ENCODE peak calls at places on chromosomes 11 and 22, in five cellular contexts. One of them, this sample, is unnamed.

GRCh38 chr11:5369793-5370192 is 13.8 kb upstream of the OR51M1 start:
- DNase-seq in NB4: peak; percentile 16
- DNase-seq in IMR-90: peak; percentile 90
- DNase-seq in A549: peak; percentile 11
- DNase-seq in uterus: no peak
- DNase-seq in this sample: no peak

GRCh38 chr11:127567237-127567932 is 566.8 kb upstream of the KIRREL3 start:
- DNase-seq in uterus: no peak
- DNase-seq in IMR-90: no peak
- DNase-seq in A549: no peak
- DNase-seq in NB4: no peak
- DNase-seq in this sample: no peak

GRCh38 chr11:75562048-75562835 is at the start of gene SERPINH1:
- DNase-seq in NB4: peak; percentile 91
- DNase-seq in IMR-90: peak; percentile 84
- DNase-seq in uterus: peak; percentile 94
- DNase-seq in A549: peak; percentile 89
- DNase-seq in this sample: peak; percentile 69

GRCh38 chr22:39318507-39319283 is 728 bp downstream of the RPL3 start:
- DNase-seq in uterus: no peak
- DNase-seq in IMR-90: no peak
- DNase-seq in NB4: no peak
- DNase-seq in A549: no peak
- DNase-seq in this sample: peak; percentile 49

GRCh38 chr22:28822930-28823481 is 22.6 kb upstream of the XBP1 start:
- DNase-seq in NB4: no peak
- DNase-seq in uterus: no peak
- DNase-seq in A549: no peak
- DNase-seq in IMR-90: no peak
- DNase-seq in this sample: no peak

GRCh38 chr11:100961633-100962032 is 168.0 kb downstream of the PGR start:
- DNase-seq in NB4: no peak
- DNase-seq in uterus: no peak
- DNase-seq in IMR-90: peak; percentile 11
- DNase-seq in A549: no peak
- DNase-seq in this sample: no peak

GRCh38 chr11:17550455-17551346 is 3.6 kb downstream of the OTOG start:
- DNase-seq in A549: no peak
- DNase-seq in uterus: no peak
- DNase-seq in NB4: peak; percentile 54
- DNase-seq in IMR-90: no peak
- DNase-seq in this sample: peak; percentile 22

GRCh38 chr22:41526802-41527799 is 17.2 kb downstream of the POLR3H start:
- DNase-seq in NB4: peak; percentile 49
- DNase-seq in uterus: no peak
- DNase-seq in IMR-90: peak; percentile 25
- DNase-seq in A549: peak; percentile 36
- DNase-seq in this sample: peak; percentile 78

GRCh38 chr11:47950396-47950795 is 30.0 kb upstream of the PTPRJ start:
- DNase-seq in A549: no peak
- DNase-seq in uterus: no peak
- DNase-seq in IMR-90: no peak
- DNase-seq in NB4: peak; percentile 76
- DNase-seq in this sample: peak; percentile 81

GRCh38 chr11:559712-560304 is 730 bp downstream of the LMNTD2 start:
- DNase-seq in A549: no peak
- DNase-seq in IMR-90: no peak
- DNase-seq in NB4: no peak
- DNase-seq in uterus: no peak
- DNase-seq in this sample: peak; percentile 89

GRCh38 chr22:31631381-31631780 is 30.6 kb downstream of the PISD start:
- DNase-seq in uterus: no peak
- DNase-seq in NB4: no peak
- DNase-seq in A549: no peak
- DNase-seq in IMR-90: no peak
- DNase-seq in this sample: no peak

GRCh38 chr11:110891411-110891810 is 179.2 kb upstream of the ARHGAP20 start:
- DNase-seq in A549: no peak
- DNase-seq in uterus: no peak
- DNase-seq in IMR-90: peak; percentile 89
- DNase-seq in NB4: no peak
- DNase-seq in this sample: no peak

GRCh38 chr11:11137339-11137738 is 215.7 kb downstream of the CSNK2A3 start:
- DNase-seq in A549: no peak
- DNase-seq in NB4: no peak
- DNase-seq in uterus: no peak
- DNase-seq in IMR-90: no peak
- DNase-seq in this sample: no peak

GRCh38 chr22:26828311-26828710 is 170.9 kb downstream of the MIAT start:
- DNase-seq in A549: no peak
- DNase-seq in NB4: peak; percentile 9
- DNase-seq in uterus: no peak
- DNase-seq in IMR-90: no peak
- DNase-seq in this sample: no peak

GRCh38 chr11:15800121-15800800 is 556.1 kb downstream of the SOX6 start:
- DNase-seq in A549: no peak
- DNase-seq in NB4: peak; percentile 54
- DNase-seq in IMR-90: peak; percentile 86
- DNase-seq in uterus: no peak
- DNase-seq in this sample: no peak

GRCh38 chr11:69588270-69588669 is 52.7 kb upstream of the CCND1 start:
- DNase-seq in uterus: no peak
- DNase-seq in NB4: no peak
- DNase-seq in IMR-90: peak; percentile 87
- DNase-seq in A549: peak; percentile 66
- DNase-seq in this sample: no peak

GRCh38 chr11:28526406-28526751 is 418.2 kb downstream of the METTL15 start:
- DNase-seq in NB4: peak; percentile 1
- DNase-seq in IMR-90: peak; percentile 25
- DNase-seq in A549: peak; percentile 40
- DNase-seq in uterus: no peak
- DNase-seq in this sample: no peak

GRCh38 chr11:35009191-35009940 is 92.9 kb downstream of the PDHX start:
- DNase-seq in NB4: no peak
- DNase-seq in IMR-90: peak; percentile 74
- DNase-seq in A549: peak; percentile 92
- DNase-seq in uterus: peak; percentile 85
- DNase-seq in this sample: no peak

GRCh38 chr11:74297484-74297883 is 14.0 kb downstream of the P4HA3 start:
- DNase-seq in NB4: no peak
- DNase-seq in uterus: no peak
- DNase-seq in A549: no peak
- DNase-seq in IMR-90: no peak
- DNase-seq in this sample: no peak

GRCh38 chr11:10076458-10077141 is 217.4 kb downstream of the SBF2 start:
- DNase-seq in NB4: peak; percentile 63
- DNase-seq in uterus: no peak
- DNase-seq in IMR-90: peak; percentile 63
- DNase-seq in A549: peak; percentile 48
- DNase-seq in this sample: peak; percentile 32

GRCh38 chr11:11215944-11216343 is 137.1 kb downstream of the CSNK2A3 start:
- DNase-seq in uterus: no peak
- DNase-seq in IMR-90: no peak
- DNase-seq in A549: no peak
- DNase-seq in NB4: no peak
- DNase-seq in this sample: no peak

GRCh38 chr11:76443254-76443935 is 1.4 kb upstream of the EMSY start:
- DNase-seq in uterus: no peak
- DNase-seq in NB4: peak; percentile 32
- DNase-seq in A549: no peak
- DNase-seq in IMR-90: no peak
- DNase-seq in this sample: no peak

GRCh38 chr11:36431429-36432092 is 78.5 kb downstream of the TRAF6 start:
- DNase-seq in IMR-90: peak; percentile 98
- DNase-seq in NB4: peak; percentile 62
- DNase-seq in uterus: peak; percentile 87
- DNase-seq in A549: peak; percentile 86
- DNase-seq in this sample: peak; percentile 87

GRCh38 chr11:65415499-65416340 is 6.9 kb upstream of the NEAT1 start:
- DNase-seq in A549: no peak
- DNase-seq in IMR-90: no peak
- DNase-seq in NB4: no peak
- DNase-seq in uterus: peak; percentile 25
- DNase-seq in this sample: no peak
- TF ChIP-seq CTCF in A549: no peak
- TF ChIP-seq CTCF in IMR-90: no peak
- TF ChIP-seq CTCF in NB4: no peak
- TF ChIP-seq CTCF in uterus: no peak
- TF ChIP-seq CTCF in this sample: no peak

GRCh38 chr22:37218771-37219411 is 6.6 kb upstream of the SSTR3 start:
- DNase-seq in A549: no peak
- DNase-seq in uterus: no peak
- DNase-seq in IMR-90: no peak
- DNase-seq in NB4: no peak
- DNase-seq in this sample: peak; percentile 86
- TF ChIP-seq POLR2A in A549: no peak
- TF ChIP-seq POLR2A in uterus: no peak
- TF ChIP-seq POLR2A in IMR-90: no peak
- TF ChIP-seq POLR2A in NB4: no peak
- TF ChIP-seq POLR2A in this sample: no peak

GRCh38 chr11:46916251-46916650 is 2.1 kb downstream of the LRP4 start:
- DNase-seq in A549: no peak
- DNase-seq in IMR-90: no peak
- DNase-seq in NB4: no peak
- DNase-seq in uterus: no peak
- DNase-seq in this sample: no peak
- H3K4me3 ChIP-seq in A549: peak overlapping the region; percentile 55
- H3K4me3 ChIP-seq in IMR-90: peak overlapping the region; percentile 59
- H3K4me3 ChIP-seq in NB4: peak overlapping the region; percentile 39
- H3K4me3 ChIP-seq in uterus: peak overlapping the region; percentile 92
- H3K4me3 ChIP-seq in this sample: no peak overlapping the region

GRCh38 chr11:29734287-29734686 is 282.5 kb downstream of the KCNA4 start:
- DNase-seq in uterus: no peak
- DNase-seq in NB4: no peak
- DNase-seq in IMR-90: no peak
- DNase-seq in A549: no peak
- DNase-seq in this sample: no peak
- TF ChIP-seq CTCF in uterus: no peak
- TF ChIP-seq CTCF in NB4: no peak
- TF ChIP-seq CTCF in IMR-90: no peak
- TF ChIP-seq CTCF in A549: no peak
- TF ChIP-seq CTCF in this sample: no peak

DNA sequence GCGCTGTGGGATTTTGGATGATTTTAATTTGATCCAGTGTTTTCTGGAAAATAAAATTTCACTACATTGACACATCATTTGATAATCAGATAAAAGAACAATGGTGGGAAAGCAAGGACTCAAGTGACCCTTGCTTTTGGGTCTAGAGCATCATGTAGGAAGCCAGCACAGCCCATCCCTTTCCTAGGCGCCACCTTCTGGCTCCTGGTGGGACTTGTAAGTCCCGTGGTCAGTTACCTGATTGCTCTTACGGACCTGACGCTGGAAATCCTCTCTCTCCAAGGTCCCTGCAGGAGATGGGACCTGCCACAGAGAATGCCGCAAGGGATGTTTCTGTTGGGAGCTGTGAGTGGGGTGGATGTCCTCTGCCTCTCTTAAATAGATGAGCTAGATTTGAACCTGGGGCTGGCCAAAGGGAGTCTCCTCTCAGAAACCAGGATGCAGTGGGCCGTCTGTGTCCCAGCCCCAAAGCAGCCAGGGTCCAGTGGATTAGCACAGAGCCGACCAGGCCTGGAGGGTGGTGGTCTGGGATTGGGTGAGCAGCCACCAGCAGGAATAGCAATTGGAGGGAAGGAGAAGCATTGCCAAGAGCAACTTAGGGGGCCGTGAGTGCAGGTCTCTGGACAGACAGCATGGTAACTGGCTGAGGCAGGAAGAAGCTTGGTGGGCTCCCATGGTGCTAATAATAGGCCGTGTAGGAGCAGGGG is 21.7 kb downstream of the TIMP3 start:
- DNase-seq in A549: peak; percentile 64
- DNase-seq in uterus: peak; percentile 43
- DNase-seq in IMR-90: peak; percentile 44
- DNase-seq in NB4: peak; percentile 58
- DNase-seq in this sample: no peak
- TF ChIP-seq POLR2A in A549: no peak
- TF ChIP-seq POLR2A in uterus: no peak
- TF ChIP-seq POLR2A in IMR-90: no peak
- TF ChIP-seq POLR2A in NB4: no peak
- TF ChIP-seq POLR2A in this sample: no peak

GRCh38 chr22:49967333-49968241 is 7.0 kb downstream of the PIM3 start:
- DNase-seq in IMR-90: no peak
- DNase-seq in uterus: peak; percentile 61
- DNase-seq in NB4: no peak
- DNase-seq in A549: no peak
- DNase-seq in this sample: peak; percentile 54
- H3K4me3 ChIP-seq in IMR-90: no peak overlapping the region
- H3K4me3 ChIP-seq in uterus: peak overlapping the region; percentile 3
- H3K4me3 ChIP-seq in NB4: no peak overlapping the region
- H3K4me3 ChIP-seq in A549: no peak overlapping the region
- H3K4me3 ChIP-seq in this sample: peak overlapping the region; percentile 1

DNA sequence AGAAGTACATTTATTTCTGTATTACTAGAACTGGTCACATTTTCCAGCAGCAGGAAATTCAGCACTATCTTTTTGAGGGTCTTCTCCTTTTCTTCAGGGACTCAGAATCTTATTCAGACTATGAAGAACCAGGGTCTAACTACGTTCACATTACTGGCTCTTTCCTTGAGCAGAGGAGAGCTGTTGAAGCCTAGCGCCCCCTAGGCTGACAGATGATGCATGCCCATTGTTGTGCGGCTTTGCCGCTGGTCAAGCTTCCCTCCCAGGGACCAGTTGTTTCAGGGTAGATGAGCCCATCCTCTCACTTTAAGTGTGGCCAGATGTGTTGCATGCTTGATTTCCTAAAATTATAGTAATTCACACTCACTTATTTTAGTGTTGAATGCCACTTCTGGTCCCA is 168.2 kb upstream of the PDGFD start:
- DNase-seq in NB4: peak; percentile 36
- DNase-seq in IMR-90: no peak
- DNase-seq in uterus: no peak
- DNase-seq in A549: peak; percentile 30
- DNase-seq in this sample: no peak
- TF ChIP-seq CTCF in NB4: peak; percentile 67
- TF ChIP-seq CTCF in IMR-90: no peak
- TF ChIP-seq CTCF in uterus: no peak
- TF ChIP-seq CTCF in A549: no peak
- TF ChIP-seq CTCF in this sample: peak; percentile 34